ENCODE peak calls at places on chromosomes 12 and 14, in four cellular contexts. A is H9, Q is IMR-90, G is H1. W is an unnamed sample.

GRCh38 chr12:1328385-1328784 is 266.0 kb downstream of the FBXL14 start:
- DNase-seq in Q (no peak), A (no peak), G (no peak), W (no peak)

GRCh38 chr12:124642105-124642504 is 74.7 kb upstream of the NCOR2 start:
- DNase-seq in Q (no peak), G (no peak), A (no peak), W (no peak)

GRCh38 chr12:5808956-5809355 is 136.1 kb downstream of the ANO2 start:
- DNase-seq in A (no peak), G (no peak), Q (peak; percentile 85), W (no peak)

GRCh38 chr14:95519699-95520098 is 3.2 kb upstream of the SYNE3 start:
- DNase-seq in G (no peak), Q (peak; percentile 77), A (no peak), W (no peak)

GRCh38 chr12:96466939-96467751 is 22.2 kb upstream of the CFAP54 start:
- DNase-seq in A (no peak), G (no peak), Q (peak; percentile 71), W (no peak)

GRCh38 chr12:95805864-95806669 is 15.5 kb upstream of the NTN4 start:
- DNase-seq in G (no peak), A (no peak), Q (peak; percentile 99), W (peak; percentile 49)

GRCh38 chr12:116408489-116409217 is 131.2 kb upstream of the MED13L start:
- DNase-seq in Q (no peak), A (no peak), G (no peak), W (no peak)

GRCh38 chr14:20435454-20436362 is at the start of gene KLHL33:
- DNase-seq in Q (no peak), G (no peak), A (peak; percentile 38), W (no peak)

GRCh38 chr12:17062296-17063061 is 456.5 kb upstream of the LMO3 start:
- DNase-seq in Q (no peak), G (no peak), A (no peak), W (no peak)

GRCh38 chr14:49586673-49587460 is 687 bp upstream of the RPS29 start:
- DNase-seq in G (no peak), Q (peak; percentile 82), A (no peak), W (peak; percentile 86)

GRCh38 chr12:94109154-94109553 is 39.2 kb upstream of the PLXNC1 start:
- DNase-seq in G (no peak), A (no peak), Q (peak; percentile 71), W (no peak)

GRCh38 chr14:43003845-43004244 is 1397.2 kb downstream of the LRFN5 start:
- DNase-seq in A (no peak), Q (peak; percentile 1), G (no peak), W (peak; percentile 43)

GRCh38 chr12:71877335-71878121 is 38.0 kb downstream of the TBC1D15 start:
- DNase-seq in A (no peak), Q (no peak), G (no peak), W (no peak)

GRCh38 chr12:13101854-13102375 is 1.6 kb downstream of the GSG1 start:
- DNase-seq in Q (peak; percentile 46), A (no peak), G (no peak), W (no peak)

GRCh38 chr14:78530078-78530477 is 359.9 kb downstream of the NRXN3 start:
- DNase-seq in Q (no peak), G (peak; percentile 67), A (peak; percentile 56), W (peak; percentile 80)

GRCh38 chr12:52892974-52893373 is 11.9 kb downstream of the KRT8 start:
- DNase-seq in Q (no peak), A (no peak), G (no peak), W (no peak)

GRCh38 chr12:115823635-115824034 is 453.9 kb downstream of the MED13L start:
- DNase-seq in A (no peak), G (no peak), Q (no peak), W (no peak)

GRCh38 chr14:50333010-50333409 is 20.9 kb downstream of the DMAC2L start:
- DNase-seq in G (no peak), Q (peak; percentile 86), A (no peak), W (peak; percentile 74)

DNA sequence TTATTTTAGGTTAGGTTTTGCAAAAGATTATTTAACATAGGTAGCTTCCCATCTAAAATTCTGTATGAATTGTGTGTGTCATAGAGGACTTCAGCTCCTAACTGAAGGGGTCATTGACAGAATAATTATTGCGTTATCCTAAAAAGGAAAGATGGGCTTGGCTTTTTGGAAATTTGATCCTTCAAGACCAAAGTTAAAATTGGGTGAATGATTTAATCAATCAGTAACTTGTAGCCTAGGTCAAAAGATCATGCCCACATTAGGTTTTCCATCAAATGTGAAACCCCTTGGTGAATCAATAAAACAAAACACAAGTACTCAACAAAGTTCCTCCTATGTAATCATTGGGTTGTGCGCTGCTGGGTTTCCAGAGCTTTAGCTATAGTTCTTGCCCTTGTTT is 37.7 kb upstream of the ARHGAP5 start:
- DNase-seq in G (no peak), A (no peak), Q (no peak), W (no peak)
- H4K5ac ChIP-seq in G (no peak overlapping the region), A (no peak overlapping the region), Q (no peak overlapping the region), W (no peak overlapping the region)

GRCh38 chr14:62117010-62117717 is 354.9 kb downstream of the SNAPC1 start:
- DNase-seq in Q (peak; percentile 83), G (peak; percentile 93), A (peak; percentile 98), W (peak; percentile 98)

GRCh38 chr14:62118461-62118860 is 356.2 kb downstream of the SNAPC1 start:
- DNase-seq in A (no peak), Q (no peak), G (no peak), W (no peak)

GRCh38 chr14:62118871-62119270 is 356.7 kb downstream of the SNAPC1 start:
- DNase-seq in A (no peak), G (no peak), Q (no peak), W (no peak)

DNA sequence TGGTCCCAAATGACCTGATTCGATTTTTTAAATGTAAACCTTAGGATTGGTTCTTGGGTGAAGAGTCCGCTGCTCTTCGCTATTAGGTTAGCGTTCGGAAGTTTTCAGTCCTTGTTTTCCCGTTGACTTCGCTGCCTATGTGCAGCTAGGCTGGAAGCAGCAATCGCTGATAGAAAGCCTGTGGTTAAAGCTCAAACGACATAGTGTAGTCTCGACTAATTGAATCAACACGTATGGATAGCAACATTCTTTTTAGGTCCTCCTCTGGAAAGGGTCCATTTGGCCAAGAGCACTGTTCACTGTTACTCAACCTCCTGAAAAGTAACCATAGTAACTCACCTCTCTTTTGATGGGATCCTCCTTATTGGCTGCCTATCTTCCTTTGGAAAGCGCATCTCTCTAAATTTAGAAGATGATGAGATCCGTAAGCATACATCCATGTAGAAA is 355.5 kb downstream of the SNAPC1 start:
- DNase-seq in A (no peak), G (no peak), Q (peak; percentile 0), W (no peak)
- H4K5ac ChIP-seq in A (no peak overlapping the region), G (no peak overlapping the region), Q (no peak overlapping the region), W (no peak overlapping the region)

GRCh38 chr12:105417732-105418131 is 87.2 kb downstream of the C12orf75 start:
- DNase-seq in G (no peak), A (no peak), Q (no peak), W (no peak)

GRCh38 chr12:105419606-105420005 is 89.1 kb downstream of the C12orf75 start:
- DNase-seq in A (no peak), G (no peak), Q (no peak), W (no peak)

GRCh38 chr12:105418821-105419291 is 88.4 kb downstream of the C12orf75 start:
- DNase-seq in A (no peak), G (no peak), Q (no peak), W (peak; percentile 92)

GRCh38 chr12:105420046-105420445 is 89.6 kb downstream of the C12orf75 start:
- DNase-seq in Q (no peak), A (no peak), G (no peak), W (no peak)

GRCh38 chr12:105418232-105418631 is 87.7 kb downstream of the C12orf75 start:
- DNase-seq in Q (peak; percentile 89), A (no peak), G (no peak), W (peak; percentile 82)
- H4K5ac ChIP-seq in Q (peak overlapping the region; percentile 49), A (no peak overlapping the region), G (no peak overlapping the region), W (no peak overlapping the region)

GRCh38 chr12:127803545-127803944 is 463.4 kb upstream of the TMEM132C start:
- DNase-seq in G (no peak), Q (no peak), A (no peak), W (no peak)
- H4K5ac ChIP-seq in G (no peak overlapping the region), Q (no peak overlapping the region), A (no peak overlapping the region), W (no peak overlapping the region)

DNA sequence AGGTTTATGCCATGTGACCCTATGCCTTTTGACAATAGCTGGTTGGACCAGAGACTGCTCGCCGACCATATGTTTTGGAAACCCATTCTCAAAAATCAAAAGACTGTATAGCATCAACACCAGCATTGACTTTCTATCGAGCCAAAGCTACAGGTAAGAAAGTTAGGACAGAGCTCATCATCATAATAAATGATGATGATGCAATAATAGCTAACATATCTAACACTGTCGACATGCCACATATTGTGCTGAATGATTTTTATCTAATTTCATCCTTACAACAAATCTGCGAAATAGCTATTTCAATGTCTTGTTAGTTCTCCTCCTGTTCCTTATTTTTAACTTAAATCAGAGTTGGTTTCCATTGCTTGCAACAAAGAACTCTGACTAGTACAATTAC is 102.9 kb downstream of the EGLN3 start:
- DNase-seq in G (no peak), Q (no peak), A (no peak), W (no peak)
- H4K5ac ChIP-seq in G (no peak overlapping the region), Q (no peak overlapping the region), A (no peak overlapping the region), W (no peak overlapping the region)

DNA sequence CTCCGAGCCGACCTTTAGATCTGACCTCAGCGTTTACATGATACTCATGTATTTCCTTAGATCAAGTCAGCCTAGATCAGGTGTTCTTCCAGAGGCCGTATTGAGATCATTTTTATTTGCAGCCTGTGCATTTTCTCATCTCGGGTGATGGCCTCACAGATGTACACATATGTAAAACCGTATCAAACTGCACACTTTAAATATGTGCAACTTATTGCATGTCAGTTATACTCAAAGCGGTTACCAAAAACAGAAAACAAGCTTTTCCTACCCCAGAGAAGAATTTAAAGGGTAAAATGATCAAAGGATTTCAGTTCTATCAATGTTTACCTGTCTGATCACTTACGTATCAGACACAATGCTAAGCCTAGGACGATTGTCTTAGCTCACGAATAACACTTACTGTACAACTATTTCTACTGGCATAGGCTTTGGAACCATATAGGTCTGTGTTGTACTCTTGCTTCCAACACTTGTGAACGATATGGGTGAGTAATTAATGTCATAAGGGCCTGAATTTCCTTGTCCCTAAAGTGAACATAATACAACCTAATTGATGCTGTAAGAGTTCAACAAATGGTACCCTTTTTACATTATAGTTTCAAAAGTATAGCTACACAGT is 628 bp upstream of the LLPH start:
- DNase-seq in A (no peak), G (no peak), Q (no peak), W (no peak)
- H4K5ac ChIP-seq in A (no peak overlapping the region), G (peak overlapping the region; percentile 90), Q (peak overlapping the region; percentile 86), W (peak overlapping the region; percentile 84)

DNA sequence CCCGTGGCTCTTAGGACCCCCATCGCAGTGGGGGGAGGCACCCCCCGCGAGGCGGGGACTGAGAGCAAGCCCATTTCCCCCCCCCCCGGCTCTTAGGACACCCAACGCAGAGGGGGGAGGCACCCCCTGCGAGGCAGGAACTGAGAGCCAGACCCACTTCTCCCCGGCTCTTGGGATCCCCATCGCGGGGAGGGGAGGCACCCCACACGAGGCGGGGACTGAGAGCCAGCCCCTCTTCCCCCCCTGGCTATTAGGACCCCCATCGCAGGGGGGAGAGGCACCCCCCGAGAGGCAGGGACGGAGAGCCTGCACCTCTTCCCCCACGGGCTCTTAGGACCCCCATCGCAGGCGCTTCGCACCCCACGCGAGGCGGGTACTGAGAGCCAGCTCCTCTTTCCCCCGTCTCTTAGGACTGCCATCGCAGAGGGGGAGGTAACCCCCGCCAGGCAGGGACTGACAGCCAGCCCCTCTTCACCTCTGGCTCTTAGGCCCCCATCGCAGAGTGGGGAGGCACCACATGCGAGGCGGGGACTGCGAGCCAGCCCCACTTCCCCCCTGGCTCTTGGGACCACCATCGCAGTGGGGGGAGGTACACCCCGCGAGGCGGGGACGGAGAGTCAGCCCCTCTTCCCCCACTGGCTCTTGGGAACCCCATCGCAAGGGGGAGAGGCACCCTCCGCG is 46.0 kb downstream of the DDX11 start:
- DNase-seq in A (no peak), G (peak; percentile 46), Q (no peak), W (no peak)
- H4K5ac ChIP-seq in A (no peak overlapping the region), G (no peak overlapping the region), Q (no peak overlapping the region), W (no peak overlapping the region)